ENCODE peak calls at places on chromosomes 13 and 19, in ten cellular contexts. H is IMR-90, A is A549, Y is suprapubic skin, J is heart left ventricle, P is upper lobe of left lung, U is adrenal gland, X is uterus, T is esophagus squamous epithelium, C is tibial nerve. L is an unnamed sample.

GRCh38 chr13:91017669-91018053 is 329.8 kb upstream of the MIR17HG start:
- DNase-seq in Y (no peak), A (peak), X (no peak), C (no peak), P (no peak), T (no peak), H (no peak), U (no peak), J (no peak), L (no peak)

GRCh38 chr13:106906431-106906996 is 338.6 kb upstream of the ARGLU1 start:
- DNase-seq in J (no peak), U (no peak), T (no peak), C (no peak), A (no peak), P (no peak), Y (no peak), H (no peak), X (no peak), L (no peak)

GRCh38 chr19:16794456-16794855 is 34.7 kb upstream of the SIN3B start:
- DNase-seq in H (no peak), Y (no peak), T (no peak), J (no peak), A (no peak), P (no peak), X (no peak), U (no peak), C (no peak), L (no peak)

GRCh38 chr13:97567510-97568243 is 133.7 kb downstream of the RAP2A start:
- DNase-seq in T (no peak), C (peak), P (peak), A (peak), X (no peak), Y (no peak), J (no peak), U (no peak), H (peak), L (no peak)

GRCh38 chr19:15304140-15304705 is 28.1 kb downstream of the BRD4 start:
- DNase-seq in Y (no peak), A (no peak), H (no peak), X (no peak), U (no peak), P (no peak), C (no peak), T (no peak), J (no peak), L (no peak)

GRCh38 chr13:32381539-32381938 is 46.4 kb downstream of the N4BP2L1 start:
- DNase-seq in A (no peak), T (no peak), X (no peak), H (peak), P (no peak), J (no peak), U (peak), Y (no peak), C (peak), L (no peak)

GRCh38 chr13:45953082-45953481 is 99.5 kb downstream of the ZC3H13 start:
- DNase-seq in X (no peak), A (no peak), J (no peak), T (no peak), Y (no peak), H (no peak), C (no peak), U (no peak), P (no peak), L (no peak)

GRCh38 chr13:47081246-47081645 is 184.4 kb upstream of the HTR2A start:
- DNase-seq in J (no peak), C (no peak), U (no peak), P (no peak), Y (no peak), A (no peak), T (no peak), H (no peak), X (no peak), L (no peak)

GRCh38 chr19:47371269-47371668 is 22.2 kb downstream of the DHX34 start:
- DNase-seq in A (no peak), T (no peak), Y (no peak), U (no peak), J (no peak), X (no peak), P (no peak), C (no peak), H (no peak), L (no peak)

GRCh38 chr13:79724348-79725103 is 243.6 kb downstream of the NDFIP2 start:
- DNase-seq in T (no peak), U (no peak), H (no peak), J (no peak), C (no peak), A (peak), Y (no peak), P (no peak), X (no peak), L (no peak)

GRCh38 chr19:18915639-18916038 is 3.5 kb downstream of the COPE start:
- DNase-seq in Y (no peak), P (no peak), H (peak), A (no peak), T (no peak), X (no peak), J (no peak), C (no peak), U (peak), L (no peak)

GRCh38 chr13:26561636-26562537 is 4.4 kb downstream of the WASF3 start:
- DNase-seq in T (no peak), A (no peak), Y (no peak), X (no peak), P (no peak), C (no peak), J (no peak), H (peak), U (no peak), L (no peak)

GRCh38 chr19:40744554-40745401 is 5.5 kb downstream of the ACTMAP start:
- DNase-seq in P (peak), H (no peak), X (no peak), T (no peak), U (no peak), Y (no peak), C (no peak), A (no peak), J (no peak), L (no peak)

GRCh38 chr13:46168341-46168740 is 13.6 kb downstream of the LCP1 start:
- DNase-seq in C (peak), X (peak), A (no peak), T (no peak), P (peak), H (no peak), Y (no peak), J (no peak), U (peak), L (no peak)

GRCh38 chr13:45545686-45546409 is 69.7 kb downstream of the ERICH6B start:
- DNase-seq in T (no peak), Y (no peak), H (no peak), P (no peak), A (no peak), J (no peak), X (no peak), C (no peak), U (no peak), L (no peak)

GRCh38 chr19:46739290-46739771 is 6.5 kb upstream of the FKRP start:
- DNase-seq in U (peak), C (no peak), A (no peak), J (peak), H (no peak), X (peak), Y (no peak), P (no peak), T (no peak), L (no peak)

GRCh38 chr13:50974268-50974667 is 64.7 kb downstream of the RNASEH2B start:
- DNase-seq in Y (no peak), J (no peak), P (no peak), T (no peak), U (no peak), X (no peak), H (no peak), C (no peak), A (no peak), L (no peak)

GRCh38 chr13:111422352-111422751 is 101.9 kb downstream of the TEX29 start:
- DNase-seq in J (no peak), C (no peak), H (no peak), U (no peak), A (no peak), P (no peak), T (no peak), Y (no peak), X (no peak), L (no peak)

GRCh38 chr13:36282818-36283432 is 14.7 kb downstream of the CCDC169 start:
- DNase-seq in A (peak), U (no peak), C (no peak), Y (no peak), H (peak), T (no peak), X (no peak), P (no peak), J (no peak), L (no peak)

GRCh38 chr13:89846890-89847585 is 1500.4 kb upstream of the MIR17HG start:
- DNase-seq in A (no peak), Y (no peak), T (no peak), U (no peak), X (no peak), P (no peak), J (no peak), C (no peak), H (peak), L (no peak)

GRCh38 chr13:97395437-97396136 is 38.4 kb upstream of the RAP2A start:
- DNase-seq in A (peak), J (no peak), U (no peak), P (no peak), Y (no peak), X (no peak), H (peak), C (no peak), T (no peak), L (no peak)

GRCh38 chr13:113454936-113455335 is 1.6 kb upstream of the ADPRHL1 start:
- DNase-seq in T (no peak), J (no peak), Y (no peak), U (no peak), C (no peak), P (no peak), X (no peak), A (no peak), H (no peak), L (no peak)

GRCh38 chr13:67619987-67620386 is 389.9 kb upstream of the PCDH9 start:
- DNase-seq in T (no peak), J (no peak), A (no peak), Y (no peak), P (no peak), H (peak), C (no peak), U (no peak), X (no peak), L (no peak)

GRCh38 chr13:102948006-102948405 is 102.2 kb downstream of the ERCC5 start:
- DNase-seq in T (no peak), C (peak), H (no peak), A (no peak), X (no peak), P (no peak), J (no peak), Y (no peak), U (peak), L (no peak)

DNA sequence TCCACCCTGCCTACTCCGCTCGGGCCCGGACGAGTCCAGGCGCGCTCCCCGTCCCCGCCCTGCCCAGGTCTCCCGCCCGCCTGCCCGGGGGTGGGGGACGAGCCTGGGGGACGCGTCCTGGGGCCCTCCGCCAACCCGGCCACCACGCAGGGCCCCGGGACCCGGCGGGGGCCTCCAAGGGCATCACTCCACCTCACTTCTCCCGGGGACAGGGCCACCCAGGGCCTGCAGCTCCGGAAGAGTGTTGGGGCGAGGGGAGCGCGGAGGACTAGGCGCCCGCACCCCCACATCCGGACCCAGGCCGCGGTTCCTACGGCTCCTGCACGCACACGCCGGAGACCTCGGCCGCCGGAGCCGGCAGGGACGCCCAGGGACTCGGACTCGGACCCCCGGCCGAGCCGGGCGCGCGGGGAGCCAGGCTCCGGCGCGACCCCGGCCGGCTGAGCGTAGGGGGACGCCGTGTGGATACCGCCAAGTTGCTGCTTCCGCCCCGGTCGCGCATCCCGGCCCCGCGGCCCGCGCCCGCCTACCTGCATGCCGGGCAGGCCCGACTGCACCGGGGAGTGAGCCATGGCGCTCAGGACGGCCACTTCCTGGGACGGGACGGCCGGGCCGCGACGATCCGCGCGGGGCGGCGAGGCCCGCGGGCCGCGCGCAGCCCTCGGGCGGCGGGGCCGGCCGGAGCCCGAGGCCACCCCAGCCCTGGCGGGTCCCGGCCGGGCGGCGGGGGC is 527 bp downstream of the STK24 start:
- DNase-seq in P (peak), H (no peak), X (peak), U (peak), C (peak), Y (peak), T (no peak), A (no peak), J (peak), L (peak)
- TF ChIP-seq POLR2A in P (no peak), H (no peak), X (no peak), U (no peak), C (no peak), Y (no peak), T (no peak), A (no peak), J (no peak), L (no peak)

GRCh38 chr19:29662278-29662603 is 3.0 kb upstream of the PLEKHF1 start:
- DNase-seq in J (no peak), Y (no peak), A (no peak), U (no peak), T (no peak), X (no peak), P (no peak), C (no peak), H (no peak), L (no peak)
- H3K27ac ChIP-seq in J (peak), Y (peak), A (peak), U (peak), T (peak), X (peak), P (peak), C (peak), H (peak), L (peak)

GRCh38 chr19:4402171-4403004 is at the start of gene CHAF1A:
- DNase-seq in U (peak), A (peak), X (peak), H (peak), J (peak), T (peak), C (peak), P (peak), Y (peak), L (peak)

GRCh38 chr19:4401482-4402170 is 814 bp upstream of the CHAF1A start:
- DNase-seq in A (no peak), C (no peak), H (no peak), Y (no peak), T (no peak), P (no peak), J (no peak), X (no peak), U (no peak), L (no peak)

GRCh38 chr19:4396949-4397783 is 3.2 kb downstream of the SH3GL1 start:
- DNase-seq in H (no peak), U (peak), J (peak), Y (no peak), P (no peak), T (no peak), X (no peak), C (no peak), A (no peak), L (no peak)

GRCh38 chr19:4403005-4403761 is 743 bp downstream of the CHAF1A start:
- DNase-seq in T (no peak), P (no peak), Y (no peak), A (no peak), X (no peak), H (no peak), C (no peak), J (no peak), U (no peak), L (no peak)

GRCh38 chr19:4399871-4400768 is at the start of gene SH3GL1:
- DNase-seq in U (peak), P (peak), A (peak), C (peak), H (peak), X (peak), J (peak), Y (peak), T (peak), L (peak)
- TF ChIP-seq POLR2A in U (peak), P (no peak), A (peak), C (peak), H (peak), X (peak), J (no peak), Y (peak), T (peak), L (peak)

DNA sequence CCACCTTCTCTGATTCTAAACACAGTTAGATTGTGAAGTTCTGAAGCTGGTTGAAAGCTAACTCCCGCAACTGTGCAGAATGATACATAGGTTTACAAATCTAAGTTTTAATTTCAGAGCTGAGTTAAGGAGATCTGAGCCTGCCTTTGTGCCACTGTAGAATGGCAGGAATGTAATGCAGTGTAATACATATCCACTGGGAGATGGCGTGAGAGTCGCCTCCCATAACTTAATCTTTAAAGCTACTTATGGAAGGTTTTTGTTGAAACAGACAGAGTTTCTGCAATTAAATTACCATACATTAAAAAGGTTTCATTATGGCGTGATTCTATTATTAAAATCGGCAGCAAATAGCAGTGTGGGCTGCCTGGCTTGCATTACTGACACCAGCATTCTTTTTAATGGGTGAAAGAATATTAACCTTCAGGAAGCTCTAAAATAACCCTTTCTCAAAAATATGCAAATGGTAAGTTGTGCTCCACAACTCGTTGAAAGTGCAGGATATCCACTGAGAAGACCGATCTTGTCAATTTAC is 257.4 kb downstream of the OLFM4 start:
- DNase-seq in X (no peak), J (no peak), Y (no peak), H (no peak), P (no peak), T (no peak), A (no peak), U (no peak), C (no peak), L (no peak)
- H3K27ac ChIP-seq in X (no peak), J (no peak), Y (no peak), H (no peak), P (no peak), T (no peak), A (no peak), U (no peak), C (no peak), L (no peak)

GRCh38 chr13:87677043-87677333 is 5.8 kb downstream of the SLITRK5 start:
- DNase-seq in X (no peak), H (no peak), J (no peak), T (no peak), U (no peak), Y (no peak), A (no peak), P (no peak), C (no peak), L (no peak)
- TF ChIP-seq POLR2A in X (no peak), H (no peak), J (no peak), T (no peak), U (no peak), Y (no peak), A (no peak), P (no peak), C (no peak), L (no peak)

GRCh38 chr13:72960114-72960513 is 98.7 kb upstream of the KLF5 start:
- DNase-seq in X (no peak), A (no peak), U (no peak), Y (no peak), J (no peak), H (no peak), C (no peak), P (no peak), T (no peak), L (no peak)
- H3K27ac ChIP-seq in X (no peak), A (no peak), U (no peak), Y (peak), J (no peak), H (no peak), C (no peak), P (no peak), T (no peak), L (no peak)

GRCh38 chr19:33521480-33522370 is at the start of gene PEPD:
- DNase-seq in J (peak), H (peak), Y (peak), X (peak), T (peak), A (peak), C (peak), U (peak), P (peak), L (peak)
- TF ChIP-seq POLR2A in J (no peak), H (peak), Y (peak), X (peak), T (peak), A (peak), C (peak), U (peak), P (no peak), L (no peak)

GRCh38 chr13:24650157-24650556 is 30.1 kb upstream of the ATP12A start:
- DNase-seq in A (no peak), H (peak), J (no peak), C (no peak), P (no peak), X (no peak), Y (no peak), U (no peak), T (no peak), L (no peak)
- H3K27ac ChIP-seq in A (no peak), H (no peak), J (no peak), C (no peak), P (no peak), X (no peak), Y (no peak), U (no peak), T (no peak), L (no peak)

DNA sequence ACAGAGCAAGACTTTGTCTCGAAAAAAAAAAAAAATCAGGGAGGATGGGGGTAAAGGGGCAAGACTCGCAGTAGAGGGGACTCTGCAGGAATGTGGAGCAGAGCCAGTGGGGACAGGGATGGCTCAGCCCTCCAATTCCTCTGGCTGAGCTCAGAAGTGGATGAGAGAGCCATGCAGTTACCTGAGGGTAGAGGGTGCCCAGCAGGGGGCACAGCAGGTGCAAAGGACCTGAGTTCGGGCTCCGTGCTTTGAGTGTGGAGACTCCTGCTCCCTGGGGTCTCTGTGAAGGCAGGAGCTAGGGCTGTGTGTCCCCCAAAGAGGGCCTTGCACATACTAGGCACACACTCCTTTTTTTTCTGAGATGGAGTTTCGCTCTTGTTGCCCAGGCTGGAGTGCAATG is 7.7 kb downstream of the DOCK6 start:
- DNase-seq in T (no peak), A (no peak), P (no peak), H (no peak), Y (no peak), C (no peak), J (no peak), U (no peak), X (no peak), L (no peak)
- TF ChIP-seq POLR2A in T (no peak), A (no peak), P (no peak), H (no peak), Y (no peak), C (no peak), J (no peak), U (no peak), X (no peak), L (no peak)

DNA sequence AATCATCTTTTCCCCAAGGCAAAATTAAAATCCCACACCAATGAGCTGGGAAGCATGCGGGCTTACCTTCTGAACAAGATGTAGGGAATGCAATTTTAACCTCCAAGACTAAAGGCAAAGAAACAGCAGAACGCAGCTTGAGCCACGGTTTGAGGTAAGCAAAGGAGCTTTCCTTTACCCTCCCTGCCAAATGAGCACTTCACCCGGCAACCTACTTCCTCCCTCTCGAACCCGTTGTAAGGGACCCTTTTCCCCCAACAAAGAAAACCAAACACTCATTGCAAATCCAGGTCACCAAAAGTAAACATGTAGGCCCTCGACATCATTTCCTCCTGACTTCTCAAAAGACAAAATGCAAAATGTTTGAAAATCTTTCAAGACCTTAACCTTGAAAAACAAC is 65.3 kb downstream of the ABCC4 start:
- DNase-seq in J (no peak), A (no peak), C (no peak), P (peak), H (no peak), T (no peak), X (no peak), U (no peak), Y (no peak), L (no peak)
- H3K27ac ChIP-seq in J (no peak), A (peak), C (no peak), P (no peak), H (peak), T (no peak), X (no peak), U (no peak), Y (no peak), L (no peak)

L was measured in ovary.